ENCODE peak calls at places on chromosomes 2 and 18, in six cellular contexts. D, W, B, Z, K and J are unnamed samples.

GRCh38 chr18:49976810-49977209 is 163.5 kb upstream of the ACAA2 start:
- DNase-seq in D (no peak), W (no peak), B (no peak), Z (no peak), K (no peak), J (no peak)

GRCh38 chr18:49464718-49465598 is 4.5 kb upstream of the DYM start:
- DNase-seq in D (peak; percentile 13), W (peak; percentile 28), B (peak; percentile 95), Z (peak; percentile 59), K (peak; percentile 96), J (peak; percentile 54)

GRCh38 chr2:182622231-182622630 is 93.8 kb upstream of the DNAJC10 start:
- DNase-seq in D (no peak), W (peak; percentile 41), B (no peak), Z (no peak), K (no peak), J (no peak)

GRCh38 chr2:55109219-55109891 is 59.1 kb upstream of the RTN4 start:
- DNase-seq in D (peak; percentile 93), W (peak; percentile 92), B (no peak), Z (no peak), K (no peak), J (no peak)

GRCh38 chr2:62795341-62795740 is 89.8 kb downstream of the EHBP1 start:
- DNase-seq in D (no peak), W (no peak), B (no peak), Z (no peak), K (no peak), J (no peak)

GRCh38 chr2:118858485-118859156 is 11.2 kb upstream of the EN1 start:
- DNase-seq in D (no peak), W (no peak), B (peak; percentile 28), Z (peak; percentile 71), K (no peak), J (peak; percentile 26)

GRCh38 chr2:73202156-73203054 is at the start of gene NOTO:
- DNase-seq in D (peak; percentile 53), W (no peak), B (peak; percentile 52), Z (peak; percentile 81), K (peak; percentile 11), J (no peak)

GRCh38 chr2:8465560-8465959 is 216.3 kb upstream of the ID2 start:
- DNase-seq in D (no peak), W (no peak), B (no peak), Z (no peak), K (no peak), J (no peak)

GRCh38 chr2:221484761-221485499 is 87.2 kb downstream of the EPHA4 start:
- DNase-seq in D (no peak), W (no peak), B (no peak), Z (no peak), K (no peak), J (no peak)

GRCh38 chr2:471560-471959 is 183.7 kb upstream of the ALKAL2 start:
- DNase-seq in D (no peak), W (no peak), B (no peak), Z (no peak), K (no peak), J (no peak)

GRCh38 chr2:102444233-102444632 is 21.3 kb downstream of the IL18RAP start:
- DNase-seq in D (no peak), W (no peak), B (no peak), Z (no peak), K (no peak), J (no peak)

GRCh38 chr18:21295101-21295500 is 53.1 kb downstream of the GREB1L start:
- DNase-seq in D (no peak), W (no peak), B (no peak), Z (no peak), K (no peak), J (peak; percentile 56)

GRCh38 chr2:1697601-1698000 is 46.7 kb downstream of the PXDN start:
- DNase-seq in D (no peak), W (no peak), B (no peak), Z (no peak), K (no peak), J (no peak)

GRCh38 chr18:69399253-69399652 is 1.4 kb upstream of the DOK6 start:
- DNase-seq in D (no peak), W (no peak), B (peak; percentile 77), Z (no peak), K (no peak), J (no peak)

GRCh38 chr2:224769489-224769888 is 53.3 kb upstream of the CCDC195 start:
- DNase-seq in D (no peak), W (no peak), B (no peak), Z (no peak), K (no peak), J (no peak)

GRCh38 chr2:68190991-68191731 is 33.5 kb downstream of the PNO1 start:
- DNase-seq in D (peak; percentile 83), W (peak; percentile 96), B (no peak), Z (no peak), K (no peak), J (no peak)

GRCh38 chr2:12816379-12817306 is 99.9 kb downstream of the TRIB2 start:
- DNase-seq in D (peak; percentile 53), W (peak; percentile 87), B (no peak), Z (no peak), K (no peak), J (no peak)

GRCh38 chr2:42877532-42877931 is 85.1 kb upstream of the HAAO start:
- DNase-seq in D (peak; percentile 61), W (no peak), B (no peak), Z (no peak), K (no peak), J (no peak)

GRCh38 chr18:57621252-57621607 is 406 bp downstream of the NARS1 start:
- DNase-seq in D (no peak), W (no peak), B (no peak), Z (no peak), K (no peak), J (no peak)

GRCh38 chr2:222569826-222570225 is 86.1 kb downstream of the FARSB start:
- DNase-seq in D (peak; percentile 46), W (peak; percentile 35), B (no peak), Z (no peak), K (no peak), J (no peak)

GRCh38 chr18:50183556-50183955 is 11.4 kb downstream of the MYO5B start:
- DNase-seq in D (no peak), W (peak; percentile 31), B (peak; percentile 47), Z (no peak), K (no peak), J (no peak)

DNA sequence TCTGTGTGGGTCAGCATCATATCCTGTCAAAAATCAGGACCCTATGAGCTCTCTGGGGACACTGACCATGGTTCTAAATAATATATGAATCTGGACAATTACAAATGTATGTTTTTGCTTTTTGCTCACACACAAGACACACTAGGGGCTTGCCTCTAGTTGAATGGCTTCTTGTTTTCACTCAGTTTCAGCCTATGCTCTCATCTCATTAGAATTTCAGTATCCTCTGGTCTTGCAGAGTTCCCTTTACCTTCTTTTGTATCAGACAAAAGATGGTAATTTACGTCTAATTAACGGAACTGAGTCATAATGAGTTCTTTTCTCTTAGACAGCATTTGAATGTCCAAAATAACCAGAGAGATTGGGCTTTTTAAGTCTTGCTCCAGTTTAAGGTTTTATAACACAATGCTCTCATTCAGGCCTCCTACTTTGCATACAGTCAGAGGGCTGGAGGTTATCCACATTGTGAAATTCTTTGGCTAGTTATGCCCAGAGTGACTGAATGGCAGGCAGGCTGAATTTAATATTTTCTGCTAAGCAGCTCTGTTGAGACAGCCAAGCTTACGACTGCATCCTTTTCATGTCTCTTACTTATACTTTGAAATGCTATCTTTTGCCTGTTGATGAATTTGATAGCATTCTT is 90.3 kb downstream of the CDH2 start:
- DNase-seq in D (no peak), W (peak; percentile 68), B (no peak), Z (no peak), K (no peak), J (peak; percentile 69)
- H3K4me3 ChIP-seq in D (peak overlapping the region; percentile 30), W (no peak overlapping the region), B (no peak overlapping the region), Z (peak overlapping the region; percentile 1), K (no peak overlapping the region), J (peak overlapping the region; percentile 10)

DNA sequence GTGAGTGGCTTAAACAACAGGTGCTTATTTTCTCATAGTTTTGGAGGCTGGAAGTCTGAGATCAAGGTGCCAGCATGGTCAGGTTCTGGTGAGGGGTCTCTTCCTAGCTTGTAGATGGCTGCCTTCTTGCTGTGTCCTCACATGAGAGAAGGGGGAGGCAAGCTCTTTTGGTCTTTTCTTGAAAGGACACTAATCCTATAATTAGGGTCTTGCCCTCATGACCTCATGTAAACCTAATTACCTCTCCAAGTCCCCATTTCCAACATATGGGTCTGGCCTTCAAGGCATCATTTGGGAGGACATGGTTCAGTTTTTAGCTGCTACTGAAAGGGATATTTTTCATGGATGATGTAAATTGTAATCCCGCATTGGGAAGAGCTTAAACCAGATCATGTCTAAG is 18.0 kb downstream of the RBM44 start:
- DNase-seq in D (no peak), W (no peak), B (no peak), Z (no peak), K (no peak), J (peak; percentile 51)
- H3K27ac ChIP-seq in D (no peak overlapping the region), W (no peak overlapping the region), B (no peak overlapping the region), Z (no peak overlapping the region), K (no peak overlapping the region), J (no peak overlapping the region)

GRCh38 chr2:39068290-39068689 is 52.6 kb downstream of the SOS1 start:
- DNase-seq in D (no peak), W (peak; percentile 61), B (no peak), Z (no peak), K (no peak), J (no peak)

GRCh38 chr2:39065616-39066015 is 55.2 kb downstream of the SOS1 start:
- DNase-seq in D (no peak), W (no peak), B (no peak), Z (no peak), K (no peak), J (no peak)

GRCh38 chr2:39069890-39070289 is 51.0 kb downstream of the SOS1 start:
- DNase-seq in D (no peak), W (no peak), B (no peak), Z (no peak), K (no peak), J (no peak)

GRCh38 chr2:39068757-39069515 is 51.9 kb downstream of the SOS1 start:
- DNase-seq in D (peak; percentile 12), W (peak; percentile 26), B (peak; percentile 55), Z (no peak), K (no peak), J (no peak)
- H2BK5ac ChIP-seq in D (no peak overlapping the region), W (peak overlapping the region; percentile 83), B (no peak overlapping the region), Z (no peak overlapping the region), K (no peak overlapping the region), J (no peak overlapping the region)

GRCh38 chr18:11008544-11008943 is 140.8 kb downstream of the PIEZO2 start:
- DNase-seq in D (peak; percentile 52), W (no peak), B (no peak), Z (no peak), K (no peak), J (no peak)

GRCh38 chr18:11004294-11004693 is 145.1 kb downstream of the PIEZO2 start:
- DNase-seq in D (peak; percentile 72), W (peak; percentile 72), B (no peak), Z (no peak), K (no peak), J (no peak)

GRCh38 chr18:11004951-11005350 is 144.4 kb downstream of the PIEZO2 start:
- DNase-seq in D (no peak), W (no peak), B (no peak), Z (no peak), K (no peak), J (no peak)

GRCh38 chr18:11002796-11003195 is 146.6 kb downstream of the PIEZO2 start:
- DNase-seq in D (peak; percentile 45), W (no peak), B (no peak), Z (no peak), K (no peak), J (no peak)

DNA sequence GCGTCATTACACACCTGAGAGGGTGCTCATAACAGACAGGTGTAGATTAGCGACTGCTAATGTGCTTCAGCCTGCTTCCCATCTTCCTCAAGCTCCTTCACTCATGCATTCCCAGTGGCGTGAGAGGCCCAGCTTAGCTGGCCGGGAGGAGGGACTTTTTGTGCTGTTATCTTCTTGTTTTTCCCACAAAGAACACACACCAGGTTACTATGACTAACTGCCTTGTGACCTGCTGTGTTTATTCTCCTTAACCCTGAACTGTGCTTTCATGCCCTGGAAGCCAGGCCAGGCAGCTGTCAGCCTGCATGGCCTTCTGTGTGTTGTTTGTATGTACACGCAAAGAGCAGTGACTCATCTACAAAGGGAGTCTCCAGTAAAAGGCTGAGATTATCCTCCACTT is 143.8 kb downstream of the PIEZO2 start:
- DNase-seq in D (peak; percentile 100), W (peak; percentile 99), B (peak; percentile 71), Z (no peak), K (no peak), J (peak; percentile 6)
- H3K4me3 ChIP-seq in D (no peak overlapping the region), W (no peak overlapping the region), B (no peak overlapping the region), Z (no peak overlapping the region), K (no peak overlapping the region), J (peak overlapping the region; percentile 11)